ENCODE peak calls at places on chromosomes 7 and 10, in eight cellular contexts. One of them, this sample, is unnamed.

GRCh38 chr10:79079490-79080355 is 11.0 kb downstream of the ZMIZ1 start:
- DNase-seq in HFFc6: peak; percentile 65
- DNase-seq in GM13976: no peak
- DNase-seq in mucosa of descending colon: no peak
- DNase-seq in nephron progenitor cell: no peak
- DNase-seq in dorsolateral prefrontal cortex: no peak
- DNase-seq in GM12865: no peak
- DNase-seq in epithelial cell of esophagus: no peak
- DNase-seq in this sample: no peak

GRCh38 chr10:31607481-31607880 is 288.5 kb downstream of the ZEB1 start:
- DNase-seq in HFFc6: no peak
- DNase-seq in GM13976: no peak
- DNase-seq in mucosa of descending colon: no peak
- DNase-seq in nephron progenitor cell: no peak
- DNase-seq in dorsolateral prefrontal cortex: no peak
- DNase-seq in GM12865: no peak
- DNase-seq in epithelial cell of esophagus: no peak
- DNase-seq in this sample: no peak

GRCh38 chr10:131657985-131658330 is 242.8 kb upstream of the PPP2R2D start:
- DNase-seq in HFFc6: no peak
- DNase-seq in GM13976: no peak
- DNase-seq in mucosa of descending colon: no peak
- DNase-seq in nephron progenitor cell: no peak
- DNase-seq in dorsolateral prefrontal cortex: no peak
- DNase-seq in GM12865: no peak
- DNase-seq in epithelial cell of esophagus: no peak
- DNase-seq in this sample: no peak

GRCh38 chr7:158377800-158378623 is 209.6 kb downstream of the PTPRN2 start:
- DNase-seq in HFFc6: no peak
- DNase-seq in GM13976: no peak
- DNase-seq in mucosa of descending colon: peak; percentile 38
- DNase-seq in nephron progenitor cell: no peak
- DNase-seq in dorsolateral prefrontal cortex: no peak
- DNase-seq in GM12865: no peak
- DNase-seq in epithelial cell of esophagus: no peak
- DNase-seq in this sample: no peak

GRCh38 chr7:145184956-145185355 is 349.1 kb upstream of the TPK1 start:
- DNase-seq in HFFc6: no peak
- DNase-seq in GM13976: no peak
- DNase-seq in mucosa of descending colon: no peak
- DNase-seq in nephron progenitor cell: no peak
- DNase-seq in dorsolateral prefrontal cortex: no peak
- DNase-seq in GM12865: no peak
- DNase-seq in epithelial cell of esophagus: no peak
- DNase-seq in this sample: no peak

GRCh38 chr7:146216371-146217041 is 99.9 kb downstream of the CNTNAP2 start:
- DNase-seq in HFFc6: no peak
- DNase-seq in GM13976: no peak
- DNase-seq in mucosa of descending colon: no peak
- DNase-seq in nephron progenitor cell: no peak
- DNase-seq in dorsolateral prefrontal cortex: no peak
- DNase-seq in GM12865: no peak
- DNase-seq in epithelial cell of esophagus: no peak
- DNase-seq in this sample: no peak

GRCh38 chr10:119281581-119282071 is 74.3 kb downstream of the GRK5 start:
- DNase-seq in HFFc6: no peak
- DNase-seq in GM13976: no peak
- DNase-seq in mucosa of descending colon: no peak
- DNase-seq in nephron progenitor cell: no peak
- DNase-seq in dorsolateral prefrontal cortex: peak; percentile 78
- DNase-seq in GM12865: no peak
- DNase-seq in epithelial cell of esophagus: no peak
- DNase-seq in this sample: no peak

GRCh38 chr7:50711271-50712175 is 71.2 kb downstream of the GRB10 start:
- DNase-seq in HFFc6: no peak
- DNase-seq in GM13976: no peak
- DNase-seq in mucosa of descending colon: no peak
- DNase-seq in nephron progenitor cell: no peak
- DNase-seq in dorsolateral prefrontal cortex: no peak
- DNase-seq in GM12865: no peak
- DNase-seq in epithelial cell of esophagus: peak; percentile 54
- DNase-seq in this sample: no peak

GRCh38 chr10:132570771-132571564 is 33.4 kb downstream of the INPP5A start:
- DNase-seq in HFFc6: no peak
- DNase-seq in GM13976: peak; percentile 65
- DNase-seq in mucosa of descending colon: peak; percentile 58
- DNase-seq in nephron progenitor cell: no peak
- DNase-seq in dorsolateral prefrontal cortex: no peak
- DNase-seq in GM12865: peak; percentile 85
- DNase-seq in epithelial cell of esophagus: peak; percentile 85
- DNase-seq in this sample: no peak

GRCh38 chr7:83096065-83096580 is 66.6 kb downstream of the PCLO start:
- DNase-seq in HFFc6: no peak
- DNase-seq in GM13976: no peak
- DNase-seq in mucosa of descending colon: no peak
- DNase-seq in nephron progenitor cell: no peak
- DNase-seq in dorsolateral prefrontal cortex: no peak
- DNase-seq in GM12865: no peak
- DNase-seq in epithelial cell of esophagus: no peak
- DNase-seq in this sample: no peak

GRCh38 chr7:33745934-33746333 is 159.4 kb upstream of the BMPER start:
- DNase-seq in HFFc6: no peak
- DNase-seq in GM13976: no peak
- DNase-seq in mucosa of descending colon: no peak
- DNase-seq in nephron progenitor cell: no peak
- DNase-seq in dorsolateral prefrontal cortex: no peak
- DNase-seq in GM12865: no peak
- DNase-seq in epithelial cell of esophagus: peak; percentile 57
- DNase-seq in this sample: no peak

GRCh38 chr7:7581531-7582179 is 15.0 kb downstream of the MIOS start:
- DNase-seq in HFFc6: no peak
- DNase-seq in GM13976: no peak
- DNase-seq in mucosa of descending colon: no peak
- DNase-seq in nephron progenitor cell: no peak
- DNase-seq in dorsolateral prefrontal cortex: no peak
- DNase-seq in GM12865: no peak
- DNase-seq in epithelial cell of esophagus: peak; percentile 8
- DNase-seq in this sample: no peak

GRCh38 chr10:14583252-14583651 is 191.4 kb downstream of the FAM107B start:
- DNase-seq in HFFc6: no peak
- DNase-seq in GM13976: peak; percentile 64
- DNase-seq in mucosa of descending colon: peak; percentile 54
- DNase-seq in nephron progenitor cell: no peak
- DNase-seq in dorsolateral prefrontal cortex: no peak
- DNase-seq in GM12865: peak; percentile 80
- DNase-seq in epithelial cell of esophagus: no peak
- DNase-seq in this sample: no peak

GRCh38 chr7:37916017-37916672 is 472 bp downstream of the SFRP4 start:
- DNase-seq in HFFc6: no peak
- DNase-seq in GM13976: peak; percentile 17
- DNase-seq in mucosa of descending colon: peak; percentile 9
- DNase-seq in nephron progenitor cell: peak; percentile 8
- DNase-seq in dorsolateral prefrontal cortex: peak; percentile 44
- DNase-seq in GM12865: no peak
- DNase-seq in epithelial cell of esophagus: no peak
- DNase-seq in this sample: no peak

GRCh38 chr7:132930881-132931280 is 151.0 kb downstream of the CHCHD3 start:
- DNase-seq in HFFc6: peak; percentile 3
- DNase-seq in GM13976: no peak
- DNase-seq in mucosa of descending colon: no peak
- DNase-seq in nephron progenitor cell: no peak
- DNase-seq in dorsolateral prefrontal cortex: no peak
- DNase-seq in GM12865: peak; percentile 20
- DNase-seq in epithelial cell of esophagus: peak; percentile 27
- DNase-seq in this sample: peak; percentile 5

GRCh38 chr7:106486331-106486730 is 174.6 kb downstream of the CCDC71L start:
- DNase-seq in HFFc6: peak; percentile 83
- DNase-seq in GM13976: no peak
- DNase-seq in mucosa of descending colon: no peak
- DNase-seq in nephron progenitor cell: no peak
- DNase-seq in dorsolateral prefrontal cortex: no peak
- DNase-seq in GM12865: no peak
- DNase-seq in epithelial cell of esophagus: peak; percentile 80
- DNase-seq in this sample: no peak

GRCh38 chr10:76311752-76312699 is 880.6 kb downstream of the LRMDA start:
- DNase-seq in HFFc6: peak; percentile 25
- DNase-seq in GM13976: peak; percentile 9
- DNase-seq in mucosa of descending colon: peak; percentile 31
- DNase-seq in nephron progenitor cell: peak; percentile 42
- DNase-seq in dorsolateral prefrontal cortex: no peak
- DNase-seq in GM12865: peak; percentile 23
- DNase-seq in epithelial cell of esophagus: peak; percentile 49
- DNase-seq in this sample: peak; percentile 43

DNA sequence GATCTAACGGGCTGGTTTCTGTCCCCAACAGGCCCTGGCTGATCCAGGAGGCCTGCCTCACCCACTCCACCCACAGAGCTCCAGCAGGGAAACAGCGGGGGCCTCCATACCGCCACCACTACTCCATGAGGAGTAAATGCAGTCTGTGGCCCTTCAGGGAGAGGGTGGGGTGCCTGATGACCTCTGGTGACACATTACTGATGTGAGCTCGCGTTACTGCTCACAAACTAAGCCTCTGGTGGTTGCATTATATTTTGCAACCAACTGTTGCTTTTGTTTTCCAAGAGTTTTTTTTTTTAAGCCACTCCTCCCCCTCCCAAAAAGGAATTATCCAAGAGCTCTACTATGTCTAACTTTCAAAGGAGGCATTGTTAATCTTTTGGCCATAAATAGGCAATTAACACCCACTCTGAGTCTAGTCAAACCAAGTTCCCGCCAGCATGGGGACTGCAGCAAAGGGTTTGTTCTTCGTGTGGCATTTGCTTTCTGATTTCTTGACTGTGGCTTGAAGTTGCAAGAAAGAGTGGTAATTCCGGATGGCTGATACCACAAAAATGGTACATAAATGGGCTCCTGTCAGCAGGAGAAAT is 72.6 kb downstream of the FAM53B start:
- DNase-seq in HFFc6: no peak
- DNase-seq in GM13976: no peak
- DNase-seq in mucosa of descending colon: no peak
- DNase-seq in nephron progenitor cell: peak; percentile 31
- DNase-seq in dorsolateral prefrontal cortex: peak; percentile 80
- DNase-seq in GM12865: no peak
- DNase-seq in epithelial cell of esophagus: peak; percentile 72
- DNase-seq in this sample: no peak
- TF ChIP-seq CTCF in HFFc6: peak; percentile 41
- TF ChIP-seq CTCF in GM13976: no peak
- TF ChIP-seq CTCF in mucosa of descending colon: no peak
- TF ChIP-seq CTCF in nephron progenitor cell: peak; percentile 21
- TF ChIP-seq CTCF in dorsolateral prefrontal cortex: peak; percentile 55
- TF ChIP-seq CTCF in GM12865: no peak
- TF ChIP-seq CTCF in epithelial cell of esophagus: peak; percentile 58
- TF ChIP-seq CTCF in this sample: no peak

GRCh38 chr7:148523550-148523949 is 67.0 kb upstream of the C7orf33 start:
- DNase-seq in HFFc6: no peak
- DNase-seq in GM13976: no peak
- DNase-seq in mucosa of descending colon: no peak
- DNase-seq in nephron progenitor cell: no peak
- DNase-seq in dorsolateral prefrontal cortex: no peak
- DNase-seq in GM12865: no peak
- DNase-seq in epithelial cell of esophagus: no peak
- DNase-seq in this sample: no peak

GRCh38 chr7:148524479-148525173 is 65.9 kb upstream of the C7orf33 start:
- DNase-seq in HFFc6: no peak
- DNase-seq in GM13976: no peak
- DNase-seq in mucosa of descending colon: no peak
- DNase-seq in nephron progenitor cell: no peak
- DNase-seq in dorsolateral prefrontal cortex: no peak
- DNase-seq in GM12865: no peak
- DNase-seq in epithelial cell of esophagus: no peak
- DNase-seq in this sample: no peak

GRCh38 chr7:148527717-148528168 is 62.8 kb upstream of the C7orf33 start:
- DNase-seq in HFFc6: peak; percentile 76
- DNase-seq in GM13976: peak; percentile 69
- DNase-seq in mucosa of descending colon: peak; percentile 94
- DNase-seq in nephron progenitor cell: peak; percentile 65
- DNase-seq in dorsolateral prefrontal cortex: no peak
- DNase-seq in GM12865: peak; percentile 95
- DNase-seq in epithelial cell of esophagus: peak; percentile 88
- DNase-seq in this sample: peak; percentile 83
- TF ChIP-seq CTCF in HFFc6: peak; percentile 85
- TF ChIP-seq CTCF in GM13976: peak; percentile 54
- TF ChIP-seq CTCF in mucosa of descending colon: peak; percentile 49
- TF ChIP-seq CTCF in nephron progenitor cell: peak; percentile 28
- TF ChIP-seq CTCF in dorsolateral prefrontal cortex: peak; percentile 56
- TF ChIP-seq CTCF in GM12865: peak; percentile 89
- TF ChIP-seq CTCF in epithelial cell of esophagus: peak; percentile 68
- TF ChIP-seq CTCF in this sample: peak; percentile 69

DNA sequence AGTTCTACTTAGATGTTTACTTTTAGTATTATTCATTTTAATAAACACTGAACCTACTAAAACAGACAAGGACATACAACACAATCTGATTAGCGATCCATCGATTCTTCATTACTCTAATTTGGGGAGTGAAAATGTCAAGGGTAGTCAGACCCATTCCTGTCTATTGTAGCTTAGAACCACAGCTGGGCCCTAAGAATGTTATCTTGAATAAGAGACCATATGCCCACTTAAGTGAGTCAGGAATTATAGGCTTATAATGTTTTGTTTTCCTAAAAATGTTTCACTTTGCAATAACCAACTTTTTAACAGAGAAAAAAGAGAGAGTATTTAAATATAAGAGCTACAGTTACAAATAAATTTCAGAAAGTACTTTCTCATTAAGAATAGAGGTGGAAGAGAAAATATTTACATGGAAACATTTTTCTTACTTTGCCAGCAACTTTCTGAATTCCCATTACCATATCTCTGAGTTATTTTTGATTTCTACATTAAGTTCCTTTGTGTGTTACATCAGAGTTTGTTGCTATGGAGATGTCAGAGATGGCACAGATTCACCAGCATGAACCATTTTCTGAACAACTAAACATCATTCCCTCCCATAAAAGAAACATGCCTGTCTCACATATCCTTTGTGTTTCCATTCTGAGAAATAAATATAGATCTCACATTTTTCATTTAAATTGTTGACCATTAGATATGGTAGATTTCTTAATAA is 75.4 kb upstream of the SLC13A1 start:
- DNase-seq in HFFc6: no peak
- DNase-seq in GM13976: no peak
- DNase-seq in mucosa of descending colon: no peak
- DNase-seq in nephron progenitor cell: no peak
- DNase-seq in dorsolateral prefrontal cortex: no peak
- DNase-seq in GM12865: no peak
- DNase-seq in epithelial cell of esophagus: no peak
- DNase-seq in this sample: no peak
- TF ChIP-seq CTCF in HFFc6: no peak
- TF ChIP-seq CTCF in GM13976: no peak
- TF ChIP-seq CTCF in mucosa of descending colon: no peak
- TF ChIP-seq CTCF in nephron progenitor cell: no peak
- TF ChIP-seq CTCF in dorsolateral prefrontal cortex: no peak
- TF ChIP-seq CTCF in GM12865: no peak
- TF ChIP-seq CTCF in epithelial cell of esophagus: no peak
- TF ChIP-seq CTCF in this sample: no peak

DNA sequence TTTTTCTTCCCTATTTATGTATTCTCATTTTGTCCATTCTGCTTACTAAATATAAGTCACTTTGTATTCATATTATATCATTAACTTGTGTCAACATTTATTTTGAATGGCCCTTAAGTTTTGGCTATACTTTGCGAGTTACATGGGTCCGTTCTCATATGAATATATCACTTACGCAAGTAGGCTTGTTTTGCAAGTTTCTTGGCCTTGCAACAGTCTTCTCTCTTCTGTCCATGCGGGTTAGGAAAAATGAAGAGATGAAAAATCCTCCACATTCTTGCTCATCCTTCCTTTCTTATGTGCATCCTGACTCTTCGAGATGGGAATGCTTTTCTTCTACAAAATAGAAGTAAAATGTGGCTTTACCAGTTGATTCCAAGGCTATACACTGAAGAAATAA is 82.8 kb downstream of the GPR158 start:
- DNase-seq in HFFc6: no peak
- DNase-seq in GM13976: no peak
- DNase-seq in mucosa of descending colon: no peak
- DNase-seq in nephron progenitor cell: no peak
- DNase-seq in dorsolateral prefrontal cortex: no peak
- DNase-seq in GM12865: no peak
- DNase-seq in epithelial cell of esophagus: no peak
- DNase-seq in this sample: no peak
- TF ChIP-seq CTCF in HFFc6: no peak
- TF ChIP-seq CTCF in GM13976: no peak
- TF ChIP-seq CTCF in mucosa of descending colon: no peak
- TF ChIP-seq CTCF in nephron progenitor cell: no peak
- TF ChIP-seq CTCF in dorsolateral prefrontal cortex: no peak
- TF ChIP-seq CTCF in GM12865: no peak
- TF ChIP-seq CTCF in epithelial cell of esophagus: no peak
- TF ChIP-seq CTCF in this sample: no peak